ENCODE peak calls at places on chromosomes 12 and 14, in five cellular contexts. F is heart right ventricle, D is sciatic nerve, J is gastrocnemius medialis, X is omental fat pad. Q is an unnamed sample.

GRCh38 chr12:10540776-10541205 is 35.1 kb downstream of the EIF2S3B start:
- ATAC-seq in F (no peak), D (no peak), J (no peak), X (no peak), Q (no peak)

GRCh38 chr14:75533791-75534190 is 11.5 kb downstream of the BATF start:
- ATAC-seq in F (no peak), D (no peak), J (no peak), X (no peak), Q (no peak)

GRCh38 chr12:108985750-108986149 is 35.1 kb downstream of the SVOP start:
- ATAC-seq in F (no peak), D (no peak), J (no peak), X (no peak), Q (no peak)

GRCh38 chr12:130127527-130127908 is 34.7 kb upstream of the FZD10 start:
- ATAC-seq in F (peak; percentile 40), D (peak; percentile 92), J (peak; percentile 53), X (no peak), Q (peak; percentile 56)

GRCh38 chr12:118307069-118307954 is 65.4 kb downstream of the TAOK3 start:
- ATAC-seq in F (peak; percentile 73), D (peak; percentile 83), J (no peak), X (peak; percentile 90), Q (peak; percentile 58)

GRCh38 chr12:62722971-62723680 is 211.8 kb downstream of the PPM1H start:
- ATAC-seq in F (no peak), D (no peak), J (no peak), X (no peak), Q (no peak)

GRCh38 chr12:117334098-117334497 is 27.3 kb downstream of the NOS1 start:
- ATAC-seq in F (no peak), D (no peak), J (peak; percentile 98), X (no peak), Q (no peak)

GRCh38 chr12:11813422-11813813 is 163.9 kb downstream of the ETV6 start:
- ATAC-seq in F (no peak), D (peak; percentile 62), J (peak; percentile 25), X (no peak), Q (peak; percentile 32)

GRCh38 chr14:70188292-70188607 is 501 bp downstream of the SLC8A3 start:
- ATAC-seq in F (no peak), D (no peak), J (peak; percentile 35), X (no peak), Q (no peak)

GRCh38 chr12:108379761-108380160 is 40.6 kb upstream of the CMKLR1 start:
- ATAC-seq in F (no peak), D (no peak), J (no peak), X (no peak), Q (no peak)

GRCh38 chr14:32564591-32564990 is 235.5 kb downstream of the AKAP6 start:
- ATAC-seq in F (no peak), D (peak; percentile 79), J (peak; percentile 59), X (no peak), Q (peak; percentile 42)

GRCh38 chr14:36818794-36819384 is 157.2 kb downstream of the PAX9 start:
- ATAC-seq in F (no peak), D (no peak), J (no peak), X (no peak), Q (no peak)

GRCh38 chr12:34595749-34596733 is 573.7 kb downstream of the ALG10 start:
- ATAC-seq in F (no peak), D (no peak), J (no peak), X (no peak), Q (no peak)

GRCh38 chr14:103597623-103598372 is 31.2 kb upstream of the KLC1 start:
- ATAC-seq in F (no peak), D (no peak), J (peak; percentile 85), X (peak; percentile 89), Q (peak; percentile 76)

GRCh38 chr14:80215756-80216581 is 4.7 kb upstream of the DIO2 start:
- ATAC-seq in F (peak; percentile 50), D (peak; percentile 86), J (peak; percentile 54), X (no peak), Q (peak; percentile 82)

GRCh38 chr12:29725587-29726320 is 58.0 kb downstream of the TMTC1 start:
- ATAC-seq in F (peak; percentile 81), D (peak; percentile 89), J (peak; percentile 77), X (peak; percentile 59), Q (peak; percentile 92)

GRCh38 chr12:25518512-25518911 is 34.6 kb downstream of the LMNTD1 start:
- ATAC-seq in F (no peak), D (no peak), J (no peak), X (no peak), Q (no peak)

Q was measured in gastroesophageal sphincter.